ENCODE peak calls at places on chromosome 5, in six cellular contexts. A is sigmoid colon, V is stomach, Y is spleen, S is A549, H is upper lobe of left lung. E is an unnamed sample.

GRCh38 chr5:102959055-102959454 is 160.9 kb downstream of the GIN1 start:
- DNase-seq in A (no peak), V (no peak), Y (no peak), S (peak; percentile 15), H (no peak), E (peak; percentile 4)

GRCh38 chr5:132677191-132677590 is 3.4 kb downstream of the IL4 start:
- DNase-seq in A (no peak), V (peak; percentile 73), Y (peak; percentile 75), S (peak; percentile 97), H (no peak), E (no peak)

GRCh38 chr5:93873211-93873736 is 131.9 kb upstream of the POU5F2 start:
- DNase-seq in A (no peak), V (no peak), Y (no peak), S (no peak), H (no peak), E (no peak)

GRCh38 chr5:40779561-40779960 is 18.6 kb downstream of the PRKAA1 start:
- DNase-seq in A (no peak), V (no peak), Y (no peak), S (no peak), H (no peak), E (no peak)

GRCh38 chr5:105573575-105573974 is 2011.0 kb upstream of the NUDT12 start:
- DNase-seq in A (no peak), V (no peak), Y (no peak), S (no peak), H (no peak), E (no peak)

GRCh38 chr5:553874-554273 is 29.6 kb upstream of the SLC9A3 start:
- DNase-seq in A (no peak), V (peak; percentile 89), Y (no peak), S (peak; percentile 58), H (peak; percentile 29), E (no peak)

GRCh38 chr5:4700082-4700481 is 440.0 kb upstream of the ADAMTS16 start:
- DNase-seq in A (no peak), V (no peak), Y (no peak), S (no peak), H (no peak), E (peak; percentile 33)

GRCh38 chr5:172834570-172835245 is 657 bp downstream of the ERGIC1 start:
- DNase-seq in A (peak; percentile 77), V (no peak), Y (peak; percentile 87), S (no peak), H (peak; percentile 71), E (no peak)

GRCh38 chr5:74865293-74865798 is 841 bp downstream of the FAM169A start:
- DNase-seq in A (no peak), V (no peak), Y (no peak), S (no peak), H (no peak), E (no peak)

GRCh38 chr5:15420201-15420600 is 79.8 kb upstream of the FBXL7 start:
- DNase-seq in A (peak; percentile 86), V (no peak), Y (no peak), S (no peak), H (no peak), E (no peak)

GRCh38 chr5:4905674-4906528 is 234.2 kb upstream of the ADAMTS16 start:
- DNase-seq in A (peak; percentile 89), V (no peak), Y (no peak), S (no peak), H (no peak), E (no peak)

GRCh38 chr5:170278611-170279500 is 18.7 kb downstream of the LCP2 start:
- DNase-seq in A (peak; percentile 69), V (peak; percentile 62), Y (peak; percentile 95), S (no peak), H (no peak), E (peak; percentile 88)

GRCh38 chr5:137533963-137534362 is 34.8 kb upstream of the SPOCK1 start:
- DNase-seq in A (no peak), V (no peak), Y (no peak), S (no peak), H (no peak), E (no peak)

GRCh38 chr5:3594514-3595101 is 1.0 kb upstream of the IRX1 start:
- DNase-seq in A (no peak), V (no peak), Y (no peak), S (no peak), H (peak; percentile 88), E (no peak)

GRCh38 chr5:59709833-59710232 is 183.7 kb downstream of the PDE4D start:
- DNase-seq in A (peak; percentile 70), V (peak; percentile 31), Y (no peak), S (no peak), H (no peak), E (no peak)

GRCh38 chr5:115398726-115399125 is 102.3 kb upstream of the CCDC112 start:
- DNase-seq in A (no peak), V (no peak), Y (no peak), S (no peak), H (no peak), E (no peak)

GRCh38 chr5:139685886-139686285 is 37.7 kb downstream of the CXXC5 start:
- DNase-seq in A (no peak), V (no peak), Y (no peak), S (no peak), H (no peak), E (no peak)

GRCh38 chr5:27708579-27708978 is 670.2 kb upstream of the CDH9 start:
- DNase-seq in A (no peak), V (no peak), Y (no peak), S (peak; percentile 14), H (no peak), E (no peak)

GRCh38 chr5:134003957-134004625 is 684 bp downstream of the VDAC1 start:
- DNase-seq in A (peak; percentile 82), V (peak; percentile 61), Y (peak; percentile 95), S (no peak), H (peak; percentile 94), E (peak; percentile 77)

GRCh38 chr5:633521-633955 is 21.4 kb downstream of the CEP72 start:
- DNase-seq in A (no peak), V (no peak), Y (peak; percentile 54), S (no peak), H (no peak), E (no peak)

GRCh38 chr5:43038523-43038989 is 1.6 kb downstream of the ANXA2R start:
- DNase-seq in A (no peak), V (no peak), Y (peak; percentile 84), S (no peak), H (peak; percentile 30), E (peak; percentile 66)

DNA sequence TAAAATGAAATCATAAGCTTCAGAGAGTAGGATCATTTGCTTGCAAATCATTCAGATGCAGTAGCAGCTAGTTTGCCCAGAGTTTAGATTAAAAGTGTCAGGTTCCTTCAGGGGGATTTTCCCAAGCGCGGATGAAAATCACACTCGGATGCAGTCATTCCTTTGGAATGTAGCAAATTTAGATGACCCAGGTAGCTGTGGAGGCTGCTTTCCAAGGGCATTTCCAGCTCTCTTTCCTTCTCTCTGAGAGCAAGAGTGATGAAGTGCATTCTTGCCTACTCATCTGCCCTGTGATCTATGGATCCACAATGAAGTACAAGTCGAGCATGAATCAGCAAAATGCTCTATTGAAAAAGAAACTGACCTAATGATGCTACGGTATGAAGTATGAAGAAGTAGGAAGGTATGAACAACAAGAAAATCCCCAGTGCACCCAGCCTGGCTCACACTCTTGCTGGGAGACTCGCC is 200.2 kb downstream of the PLK2 start:
- DNase-seq in A (no peak), V (no peak), Y (no peak), S (peak; percentile 86), H (no peak), E (no peak)
- TF ChIP-seq POLR2A in A (no peak), V (no peak), Y (no peak), S (no peak), H (no peak), E (no peak)

GRCh38 chr5:158394102-158394501 is 535.2 kb upstream of the CLINT1 start:
- DNase-seq in A (no peak), V (no peak), Y (no peak), S (no peak), H (no peak), E (no peak)

GRCh38 chr5:158392753-158393152 is 533.8 kb upstream of the CLINT1 start:
- DNase-seq in A (no peak), V (no peak), Y (no peak), S (no peak), H (no peak), E (no peak)

GRCh38 chr5:158398360-158399201 is 539.6 kb upstream of the CLINT1 start:
- DNase-seq in A (no peak), V (no peak), Y (no peak), S (no peak), H (no peak), E (no peak)

GRCh38 chr5:158393457-158393856 is 534.5 kb upstream of the CLINT1 start:
- DNase-seq in A (no peak), V (no peak), Y (no peak), S (no peak), H (no peak), E (no peak)

GRCh38 chr5:158397278-158397677 is 538.3 kb upstream of the CLINT1 start:
- DNase-seq in A (no peak), V (no peak), Y (no peak), S (no peak), H (no peak), E (no peak)
- TF ChIP-seq POLR2A in A (no peak), V (no peak), Y (no peak), S (no peak), H (no peak), E (no peak)

GRCh38 chr5:176743136-176743827 is 67.1 kb upstream of the UNC5A start:
- DNase-seq in A (no peak), V (no peak), Y (peak; percentile 54), S (no peak), H (peak; percentile 78), E (no peak)
- TF ChIP-seq POLR2A in A (no peak), V (no peak), Y (no peak), S (no peak), H (no peak), E (no peak)

GRCh38 chr5:60943624-60944023 is 1.2 kb downstream of the ERCC8 start:
- DNase-seq in A (no peak), V (no peak), Y (no peak), S (no peak), H (no peak), E (no peak)

GRCh38 chr5:60945760-60946253 is 802 bp downstream of the NDUFAF2 start:
- DNase-seq in A (peak; percentile 66), V (peak; percentile 34), Y (no peak), S (peak; percentile 25), H (peak; percentile 74), E (peak; percentile 73)

GRCh38 chr5:60948738-60949137 is 3.7 kb downstream of the NDUFAF2 start:
- DNase-seq in A (no peak), V (no peak), Y (no peak), S (no peak), H (no peak), E (no peak)

DNA sequence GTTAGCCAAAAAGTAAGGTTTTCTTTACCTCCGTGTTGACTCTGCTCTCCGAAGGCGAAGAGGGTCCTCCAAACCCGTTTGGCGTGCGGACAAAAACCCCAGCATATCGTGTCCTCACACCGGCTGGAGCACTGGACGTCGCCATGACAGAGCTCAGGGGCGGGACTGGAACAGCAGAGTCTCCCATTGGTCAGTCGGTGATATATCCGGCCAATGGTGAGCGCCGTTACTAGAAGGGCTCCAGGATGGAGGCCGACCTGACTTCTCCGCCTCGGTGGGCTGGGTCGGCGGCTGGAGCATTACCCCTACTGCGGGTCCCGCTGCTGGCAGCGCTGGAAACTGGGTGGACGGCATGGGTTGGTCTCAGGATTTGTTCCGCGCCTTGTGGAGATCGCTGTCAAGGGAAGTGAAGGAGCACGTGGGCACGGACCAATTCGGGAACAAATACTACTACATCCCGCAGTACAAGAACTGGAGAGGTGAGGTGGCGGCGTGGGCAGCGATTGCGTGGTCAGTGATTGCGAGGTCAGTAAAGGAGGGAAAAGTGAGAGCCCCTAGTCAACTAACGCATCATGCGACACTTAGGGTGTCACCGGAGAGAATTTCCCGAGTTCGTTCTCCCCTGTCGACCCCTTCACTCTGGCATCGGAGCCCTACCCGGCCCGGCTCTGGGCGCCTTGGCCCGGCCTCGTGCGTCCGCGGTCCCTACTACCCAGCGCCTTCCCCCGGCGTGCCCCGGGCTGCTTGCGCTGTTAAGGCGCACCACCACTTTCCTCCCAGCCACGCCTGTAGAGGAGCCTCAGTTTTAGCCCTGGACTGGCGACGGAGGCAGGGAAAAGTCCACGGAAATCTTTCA is at the start of the genes ERCC8 and NDUFAF2:
- DNase-seq in A (peak; percentile 95), V (peak; percentile 92), Y (peak; percentile 95), S (peak; percentile 97), H (peak; percentile 92), E (peak; percentile 95)
- TF ChIP-seq POLR2A in A (peak; percentile 62), V (no peak), Y (no peak), S (peak; percentile 40), H (peak; percentile 35), E (peak; percentile 83)

E was measured in erythroblast.